ENCODE peak calls at places on chromosomes 3 and 15, in ten cellular contexts. Y is colonic mucosa, U is A673, X is HFF-Myc, J is fibroblast of the aortic adventitia, F is ovary, K is upper lobe of right lung, W is GM23338, P is Panc1, V is heart right ventricle. R is an unnamed sample.

GRCh38 chr3:33187368-33187634 is 31.3 kb downstream of the SUSD5 start:
- DNase-seq in X (no peak), Y (no peak), P (peak; percentile 36), K (no peak), F (no peak), V (no peak), U (no peak), W (no peak), J (no peak), R (no peak)

GRCh38 chr15:87827126-87827525 is 429.4 kb downstream of the NTRK3 start:
- DNase-seq in J (peak; percentile 45), Y (no peak), W (no peak), X (no peak), V (no peak), P (no peak), F (no peak), K (no peak), U (no peak), R (no peak)

GRCh38 chr3:46908294-46908985 is 30.9 kb downstream of the PTH1R start:
- DNase-seq in Y (no peak), V (no peak), K (peak; percentile 64), W (no peak), U (no peak), X (no peak), P (no peak), F (peak; percentile 65), J (peak; percentile 91), R (no peak)

GRCh38 chr3:100004931-100005330 is 109.4 kb downstream of the FILIP1L start:
- DNase-seq in P (no peak), V (no peak), W (no peak), F (no peak), J (no peak), K (no peak), U (no peak), Y (no peak), X (no peak), R (no peak)

GRCh38 chr3:151460240-151460639 is 621 bp downstream of the IGSF10 start:
- DNase-seq in U (peak; percentile 28), Y (no peak), P (no peak), F (no peak), J (peak; percentile 30), W (no peak), V (no peak), X (no peak), K (no peak), R (no peak)

GRCh38 chr15:93202405-93202804 is 113.4 kb upstream of the RGMA start:
- DNase-seq in X (no peak), K (no peak), W (no peak), Y (no peak), P (no peak), F (no peak), U (no peak), J (no peak), V (no peak), R (no peak)

GRCh38 chr3:24264748-24265158 is 229.9 kb downstream of the THRB start:
- DNase-seq in X (no peak), W (peak; percentile 71), K (no peak), Y (no peak), V (no peak), U (peak; percentile 66), J (peak; percentile 65), F (no peak), P (no peak), R (no peak)

GRCh38 chr3:111159391-111159790 is 87.8 kb downstream of the NECTIN3 start:
- DNase-seq in F (no peak), X (peak; percentile 24), Y (no peak), J (no peak), V (no peak), W (no peak), P (no peak), K (no peak), U (no peak), R (peak; percentile 43)

GRCh38 chr15:101127503-101128076 is 124.3 kb downstream of the CHSY1 start:
- DNase-seq in J (peak; percentile 99), P (no peak), V (peak; percentile 73), W (no peak), F (peak; percentile 90), K (no peak), X (peak; percentile 84), U (peak; percentile 96), Y (peak; percentile 68), R (peak; percentile 73)

GRCh38 chr3:142647856-142648255 is 51.7 kb downstream of the PLS1 start:
- DNase-seq in W (no peak), K (no peak), J (peak; percentile 16), V (no peak), X (no peak), U (no peak), F (no peak), Y (peak; percentile 70), P (peak; percentile 68), R (peak; percentile 74)

GRCh38 chr15:86611392-86612040 is 531.8 kb downstream of the AGBL1 start:
- DNase-seq in J (no peak), V (no peak), K (no peak), P (peak; percentile 71), Y (no peak), F (no peak), U (no peak), W (peak; percentile 10), X (no peak), R (peak; percentile 33)

GRCh38 chr15:67184208-67184925 is 70.1 kb downstream of the AAGAB start:
- DNase-seq in W (no peak), J (no peak), X (no peak), K (no peak), V (no peak), Y (no peak), U (no peak), F (no peak), P (no peak), R (no peak)

GRCh38 chr15:49987198-49987785 is 131.7 kb downstream of the ATP8B4 start:
- DNase-seq in Y (no peak), K (no peak), F (no peak), J (peak; percentile 40), V (no peak), P (no peak), X (no peak), U (no peak), W (no peak), R (no peak)

GRCh38 chr3:41198526-41198925 is 779 bp upstream of the CTNNB1 start:
- DNase-seq in Y (peak; percentile 48), P (no peak), W (no peak), F (peak; percentile 63), K (no peak), V (peak; percentile 28), U (peak; percentile 7), J (peak; percentile 17), X (no peak), R (no peak)

GRCh38 chr3:70861855-70862254 is 549.4 kb upstream of the MDFIC2 start:
- DNase-seq in W (no peak), P (no peak), X (no peak), K (no peak), J (peak; percentile 89), U (no peak), V (no peak), Y (no peak), F (no peak), R (no peak)

GRCh38 chr3:181622365-181622764 is 89.4 kb upstream of the SOX2 start:
- DNase-seq in J (peak; percentile 63), V (no peak), U (no peak), F (no peak), W (no peak), Y (no peak), K (no peak), P (no peak), X (no peak), R (no peak)

GRCh38 chr15:47965297-47965696 is 155.5 kb upstream of the SLC24A5 start:
- DNase-seq in X (no peak), W (peak; percentile 9), P (no peak), V (no peak), J (no peak), U (no peak), K (no peak), Y (no peak), F (no peak), R (no peak)

GRCh38 chr15:69836526-69837230 is 261.0 kb downstream of the TLE3 start:
- DNase-seq in V (no peak), X (no peak), W (no peak), U (no peak), K (no peak), Y (no peak), J (no peak), F (no peak), P (no peak), R (no peak)
- TF ChIP-seq CTCF in V (no peak), X (no peak), W (peak; percentile 31), U (no peak), K (no peak), Y (no peak), J (no peak), F (no peak), P (no peak), R (no peak)

GRCh38 chr3:191263850-191264249 is 64.8 kb downstream of the OSTN start:
- DNase-seq in W (no peak), X (no peak), V (no peak), F (no peak), U (no peak), K (no peak), Y (no peak), P (no peak), J (no peak), R (no peak)
- H3K4me3 ChIP-seq in W (no peak overlapping the region), X (no peak overlapping the region), V (peak overlapping the region; percentile 11), F (no peak overlapping the region), U (no peak overlapping the region), K (peak overlapping the region; percentile 9), Y (no peak overlapping the region), P (no peak overlapping the region), J (no peak overlapping the region), R (no peak overlapping the region)

DNA sequence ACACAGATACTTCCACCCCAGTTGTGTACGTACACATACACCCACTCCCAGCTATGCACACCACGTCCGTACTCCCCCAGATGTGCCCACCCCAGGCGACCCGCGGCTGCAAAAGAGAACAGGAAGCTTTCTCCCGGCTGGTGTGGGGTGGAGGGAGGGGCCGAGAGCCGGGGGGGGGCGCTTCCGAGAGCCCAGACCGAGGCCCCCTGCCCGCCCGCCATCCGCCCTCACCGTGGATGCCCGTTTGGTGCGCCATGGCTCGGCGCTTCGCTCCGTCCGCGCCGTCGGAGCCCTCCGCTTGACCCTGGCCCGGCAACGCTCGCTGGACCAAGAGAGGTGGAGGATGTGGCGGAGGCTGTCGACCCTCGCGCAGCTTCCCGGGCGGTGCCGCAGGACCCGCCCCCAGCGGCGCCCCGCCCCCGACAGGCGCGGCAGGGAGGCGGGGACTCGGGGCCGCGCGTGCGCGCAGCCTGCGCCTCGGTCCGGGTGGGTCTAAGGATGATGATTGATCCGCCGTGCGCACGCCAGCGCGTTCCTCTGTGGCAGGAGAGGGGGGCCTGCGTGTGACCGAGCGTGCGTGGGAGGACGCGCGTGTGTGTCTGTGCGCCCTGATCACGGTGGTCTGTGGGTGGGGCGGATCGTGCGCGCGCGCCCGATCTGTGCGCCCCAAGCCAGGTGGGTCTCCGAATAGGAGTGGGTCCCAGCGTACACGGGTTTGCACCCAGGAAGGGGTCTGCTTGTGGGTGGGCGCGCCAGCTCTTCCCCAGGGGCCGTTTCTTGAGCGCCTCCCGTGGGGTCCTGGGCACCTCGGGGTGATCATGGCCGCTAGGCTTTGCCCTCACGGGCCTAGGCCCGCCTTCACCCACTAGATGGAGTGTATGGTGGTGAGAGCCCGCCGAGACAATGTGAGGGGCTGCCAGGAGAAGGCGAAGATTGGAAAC is at the start of gene TWF2:
- DNase-seq in U (peak; percentile 71), P (no peak), F (peak; percentile 89), J (peak; percentile 74), Y (peak; percentile 84), K (peak; percentile 91), X (no peak), V (peak; percentile 87), W (peak; percentile 89), R (no peak)
- TF ChIP-seq CTCF in U (no peak), P (no peak), F (peak; percentile 26), J (peak; percentile 56), Y (peak; percentile 47), K (peak; percentile 50), X (peak; percentile 26), V (peak; percentile 40), W (peak; percentile 39), R (peak; percentile 51)

GRCh38 chr3:53881691-53882593 is at the start of gene ACTR8:
- DNase-seq in Y (peak; percentile 89), K (peak; percentile 94), U (peak; percentile 76), F (peak; percentile 92), V (peak; percentile 91), P (no peak), X (peak; percentile 36), J (peak; percentile 78), W (peak; percentile 90), R (peak; percentile 45)
- H3K4me3 ChIP-seq in Y (peak within 1 kb of the TSS; percentile 71), K (peak within 1 kb of the TSS; percentile 91), U (peak within 1 kb of the TSS; percentile 77), F (peak within 1 kb of the TSS; percentile 98), V (peak within 1 kb of the TSS; percentile 75), P (peak within 1 kb of the TSS; percentile 81), X (peak within 1 kb of the TSS; percentile 86), J (peak within 1 kb of the TSS; percentile 96), W (peak within 1 kb of the TSS; percentile 70), R (peak within 1 kb of the TSS; percentile 76)

R was measured in retinal pigment epithelial cell.